ENCODE peak calls at places on chromosomes 6 and 20, in five cellular contexts. H is right cardiac atrium; Q is A172; T is EL; L is activated naive CD8-positive, alpha-beta T cell treated with anti-CD3 and anti-CD28 coated beads for 36 hours. J is an unnamed sample.

GRCh38 chr6:170175644-170176620 is 114.9 kb downstream of the DLL1 start:
- DNase-seq in H (no peak), Q (no peak), T (no peak), L (no peak), J (no peak)

GRCh38 chr6:168075787-168076202 is 3.2 kb downstream of the FRMD1 start:
- DNase-seq in H (no peak), Q (no peak), T (no peak), L (no peak), J (no peak)

GRCh38 chr6:99178168-99178567 is 171.3 kb downstream of the FAXC start:
- DNase-seq in H (no peak), Q (peak; percentile 25), T (no peak), L (no peak), J (peak; percentile 0)

GRCh38 chr6:79461205-79461604 is 76.0 kb downstream of the LCA5 start:
- DNase-seq in H (peak; percentile 61), Q (no peak), T (no peak), L (no peak), J (no peak)

GRCh38 chr6:34067814-34068213 is 78.1 kb downstream of the GRM4 start:
- DNase-seq in H (no peak), Q (no peak), T (peak; percentile 8), L (no peak), J (no peak)

GRCh38 chr6:16163535-16164300 is 34.8 kb downstream of the MYLIP start:
- DNase-seq in H (no peak), Q (peak; percentile 19), T (peak; percentile 60), L (no peak), J (peak; percentile 60)

GRCh38 chr6:107386340-107386739 is 73.0 kb downstream of the PDSS2 start:
- DNase-seq in H (no peak), Q (no peak), T (peak; percentile 60), L (no peak), J (peak; percentile 58)

GRCh38 chr20:51050636-51051035 is 27.7 kb upstream of the KCNG1 start:
- DNase-seq in H (no peak), Q (no peak), T (no peak), L (no peak), J (no peak)

GRCh38 chr6:106085984-106086832 is at the start of gene PRDM1:
- DNase-seq in H (peak; percentile 87), Q (peak; percentile 66), T (peak; percentile 87), L (peak; percentile 82), J (peak; percentile 57)

GRCh38 chr20:5973172-5973571 is 22.7 kb downstream of the MCM8 start:
- DNase-seq in H (no peak), Q (no peak), T (peak; percentile 67), L (no peak), J (peak; percentile 93)

GRCh38 chr20:51624157-51624731 is 81.7 kb upstream of the NFATC2 start:
- DNase-seq in H (peak; percentile 83), Q (peak; percentile 74), T (peak; percentile 70), L (peak; percentile 49), J (peak; percentile 62)

GRCh38 chr20:34896086-34896551 is 19.7 kb downstream of the ACSS2 start:
- DNase-seq in H (no peak), Q (no peak), T (peak; percentile 37), L (no peak), J (no peak)

GRCh38 chr20:8215516-8215915 is 83.5 kb downstream of the PLCB1 start:
- DNase-seq in H (no peak), Q (no peak), T (no peak), L (no peak), J (peak; percentile 90)

GRCh38 chr6:42315991-42316378 is 98.3 kb upstream of the MRPS10 start:
- DNase-seq in H (no peak), Q (peak; percentile 99), T (peak; percentile 99), L (peak; percentile 14), J (peak; percentile 97)

GRCh38 chr20:38242848-38243449 is 17.6 kb downstream of the KIAA1755 start:
- DNase-seq in H (no peak), Q (no peak), T (peak; percentile 23), L (peak; percentile 35), J (no peak)

GRCh38 chr6:100948381-100949133 is 67.4 kb upstream of the ASCC3 start:
- DNase-seq in H (no peak), Q (peak; percentile 62), T (peak; percentile 70), L (no peak), J (peak; percentile 74)

GRCh38 chr20:33659341-33660034 is 2.6 kb upstream of the C20orf144 start:
- DNase-seq in H (no peak), Q (no peak), T (no peak), L (no peak), J (no peak)

J was measured in iris pigment epithelial cell.